ENCODE peak calls at places on chromosomes 6 and 20, in five cellular contexts. One of them, this sample, is unnamed.

GRCh38 chr6:23243858-23244257 is 674.5 kb downstream of the HDGFL1 start:
- DNase-seq in epithelial cell of prostate: no peak
- DNase-seq in esophagus squamous epithelium: no peak
- DNase-seq in CD8-positive, alpha-beta T cell: no peak
- DNase-seq in fibroblast of lung: peak
- DNase-seq in this sample: no peak

GRCh38 chr6:33073431-33073871 is at the start of gene HLA-DPA1:
- DNase-seq in CD8-positive, alpha-beta T cell: peak
- DNase-seq in epithelial cell of prostate: no peak
- DNase-seq in esophagus squamous epithelium: no peak
- DNase-seq in fibroblast of lung: no peak
- DNase-seq in this sample: no peak

GRCh38 chr6:16758163-16758975 is 2.9 kb downstream of the ATXN1 start:
- DNase-seq in CD8-positive, alpha-beta T cell: no peak
- DNase-seq in fibroblast of lung: no peak
- DNase-seq in esophagus squamous epithelium: no peak
- DNase-seq in epithelial cell of prostate: no peak
- DNase-seq in this sample: no peak

GRCh38 chr6:47836046-47836445 is 54.2 kb downstream of the OPN5 start:
- DNase-seq in esophagus squamous epithelium: no peak
- DNase-seq in epithelial cell of prostate: no peak
- DNase-seq in fibroblast of lung: peak
- DNase-seq in CD8-positive, alpha-beta T cell: no peak
- DNase-seq in this sample: no peak

GRCh38 chr6:36605560-36606391 is 11.6 kb downstream of the SRSF3 start:
- DNase-seq in CD8-positive, alpha-beta T cell: no peak
- DNase-seq in epithelial cell of prostate: no peak
- DNase-seq in fibroblast of lung: no peak
- DNase-seq in esophagus squamous epithelium: no peak
- DNase-seq in this sample: no peak

GRCh38 chr20:20536240-20536933 is 168.5 kb downstream of the INSM1 start:
- DNase-seq in epithelial cell of prostate: no peak
- DNase-seq in esophagus squamous epithelium: no peak
- DNase-seq in fibroblast of lung: no peak
- DNase-seq in CD8-positive, alpha-beta T cell: no peak
- DNase-seq in this sample: no peak

GRCh38 chr6:96101564-96101963 is 85.8 kb downstream of the FUT9 start:
- DNase-seq in esophagus squamous epithelium: no peak
- DNase-seq in epithelial cell of prostate: no peak
- DNase-seq in CD8-positive, alpha-beta T cell: no peak
- DNase-seq in fibroblast of lung: no peak
- DNase-seq in this sample: no peak

GRCh38 chr6:132300323-132300949 is 100.8 kb downstream of the MOXD1 start:
- DNase-seq in CD8-positive, alpha-beta T cell: no peak
- DNase-seq in fibroblast of lung: peak
- DNase-seq in epithelial cell of prostate: no peak
- DNase-seq in esophagus squamous epithelium: no peak
- DNase-seq in this sample: peak

GRCh38 chr6:119586250-119586882 is 236.8 kb upstream of the MAN1A1 start:
- DNase-seq in fibroblast of lung: no peak
- DNase-seq in esophagus squamous epithelium: no peak
- DNase-seq in CD8-positive, alpha-beta T cell: no peak
- DNase-seq in epithelial cell of prostate: no peak
- DNase-seq in this sample: no peak

GRCh38 chr6:119590066-119590465 is 240.5 kb upstream of the MAN1A1 start:
- DNase-seq in esophagus squamous epithelium: no peak
- DNase-seq in fibroblast of lung: no peak
- DNase-seq in CD8-positive, alpha-beta T cell: no peak
- DNase-seq in epithelial cell of prostate: no peak
- DNase-seq in this sample: peak

GRCh38 chr6:119591235-119591634 is 241.7 kb upstream of the MAN1A1 start:
- DNase-seq in CD8-positive, alpha-beta T cell: no peak
- DNase-seq in esophagus squamous epithelium: no peak
- DNase-seq in epithelial cell of prostate: no peak
- DNase-seq in fibroblast of lung: no peak
- DNase-seq in this sample: no peak

GRCh38 chr6:119584088-119584487 is 234.5 kb upstream of the MAN1A1 start:
- DNase-seq in esophagus squamous epithelium: no peak
- DNase-seq in CD8-positive, alpha-beta T cell: no peak
- DNase-seq in epithelial cell of prostate: no peak
- DNase-seq in fibroblast of lung: no peak
- DNase-seq in this sample: no peak

DNA sequence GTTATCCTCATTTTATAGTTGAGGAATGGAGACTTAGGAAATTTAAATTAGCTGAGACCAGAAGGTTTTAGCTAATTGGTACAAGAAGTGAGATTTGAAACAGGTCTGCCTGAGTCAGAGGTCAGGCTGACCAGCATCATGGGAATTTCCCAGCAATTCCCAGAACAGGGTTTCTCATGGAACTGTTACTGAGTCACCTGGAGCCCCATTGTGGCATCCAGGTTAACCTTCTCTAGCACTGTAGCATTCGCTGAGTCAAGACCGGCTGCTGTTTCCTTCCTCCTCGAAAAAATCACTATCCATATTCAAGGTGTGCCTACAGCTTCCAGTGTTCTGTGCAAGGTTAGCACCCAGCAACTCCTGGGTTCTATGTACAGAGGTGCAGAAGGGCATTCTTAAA is 238.0 kb upstream of the MAN1A1 start:
- DNase-seq in CD8-positive, alpha-beta T cell: no peak
- DNase-seq in esophagus squamous epithelium: no peak
- DNase-seq in fibroblast of lung: no peak
- DNase-seq in epithelial cell of prostate: no peak
- DNase-seq in this sample: no peak
- H3K27ac ChIP-seq in CD8-positive, alpha-beta T cell: no peak
- H3K27ac ChIP-seq in esophagus squamous epithelium: no peak
- H3K27ac ChIP-seq in fibroblast of lung: no peak
- H3K27ac ChIP-seq in epithelial cell of prostate: no peak
- H3K27ac ChIP-seq in this sample: no peak

GRCh38 chr6:3868544-3868943 is 19.4 kb downstream of the FAM50B start:
- DNase-seq in epithelial cell of prostate: no peak
- DNase-seq in CD8-positive, alpha-beta T cell: no peak
- DNase-seq in esophagus squamous epithelium: no peak
- DNase-seq in fibroblast of lung: peak
- DNase-seq in this sample: no peak
- H3K27ac ChIP-seq in epithelial cell of prostate: no peak
- H3K27ac ChIP-seq in CD8-positive, alpha-beta T cell: no peak
- H3K27ac ChIP-seq in esophagus squamous epithelium: no peak
- H3K27ac ChIP-seq in fibroblast of lung: no peak
- H3K27ac ChIP-seq in this sample: no peak

GRCh38 chr20:45918182-45918737 is 6.3 kb upstream of the PLTP start:
- DNase-seq in CD8-positive, alpha-beta T cell: no peak
- DNase-seq in epithelial cell of prostate: no peak
- DNase-seq in fibroblast of lung: peak
- DNase-seq in esophagus squamous epithelium: no peak
- DNase-seq in this sample: no peak

GRCh38 chr20:45917790-45918141 is 5.8 kb upstream of the PLTP start:
- DNase-seq in epithelial cell of prostate: no peak
- DNase-seq in esophagus squamous epithelium: no peak
- DNase-seq in fibroblast of lung: peak
- DNase-seq in CD8-positive, alpha-beta T cell: no peak
- DNase-seq in this sample: no peak

GRCh38 chr20:45919951-45920794 is 8.2 kb upstream of the PLTP start:
- DNase-seq in fibroblast of lung: peak
- DNase-seq in epithelial cell of prostate: no peak
- DNase-seq in esophagus squamous epithelium: no peak
- DNase-seq in CD8-positive, alpha-beta T cell: no peak
- DNase-seq in this sample: no peak

GRCh38 chr20:45919536-45919933 is 7.6 kb upstream of the PLTP start:
- DNase-seq in fibroblast of lung: peak
- DNase-seq in CD8-positive, alpha-beta T cell: no peak
- DNase-seq in epithelial cell of prostate: no peak
- DNase-seq in esophagus squamous epithelium: no peak
- DNase-seq in this sample: no peak

DNA sequence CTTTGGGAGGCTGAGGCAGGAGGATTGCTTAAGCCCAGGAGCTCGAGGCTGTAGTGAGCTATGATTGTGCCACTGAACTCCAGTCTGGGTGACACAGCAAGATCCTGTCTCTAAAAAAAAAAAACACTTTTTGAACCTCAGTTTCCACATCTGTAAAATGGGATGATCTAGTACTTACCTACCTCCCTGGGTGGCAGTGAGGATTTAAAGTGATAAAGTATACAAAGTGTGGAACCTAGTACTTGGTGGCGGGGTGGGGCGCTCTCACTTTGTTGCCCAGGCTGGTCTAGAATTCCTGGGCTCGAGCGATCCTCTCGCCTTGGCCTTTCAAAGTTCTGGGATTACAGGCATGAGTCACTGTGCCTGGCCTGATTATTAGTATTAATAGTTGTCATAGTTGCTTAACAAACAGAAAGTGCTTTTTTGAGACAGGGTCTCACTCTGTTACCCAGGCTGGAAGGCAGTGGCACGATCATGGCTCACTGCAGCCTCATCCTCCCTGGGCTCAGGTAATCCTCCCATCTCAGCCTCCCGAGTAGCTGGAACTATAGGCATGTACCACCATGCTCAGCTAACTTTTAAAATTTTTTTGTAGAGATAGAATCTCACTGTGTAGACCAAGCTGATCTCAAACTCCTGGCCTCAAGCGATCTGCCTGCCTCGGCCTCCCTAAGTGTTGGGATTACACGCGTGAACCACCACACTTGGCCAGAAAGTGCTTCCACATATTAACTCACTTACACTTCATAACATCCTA is 7.0 kb upstream of the PLTP start:
- DNase-seq in epithelial cell of prostate: no peak
- DNase-seq in CD8-positive, alpha-beta T cell: no peak
- DNase-seq in esophagus squamous epithelium: no peak
- DNase-seq in fibroblast of lung: peak
- DNase-seq in this sample: no peak
- H3K27ac ChIP-seq in epithelial cell of prostate: no peak
- H3K27ac ChIP-seq in CD8-positive, alpha-beta T cell: no peak
- H3K27ac ChIP-seq in esophagus squamous epithelium: peak
- H3K27ac ChIP-seq in fibroblast of lung: peak
- H3K27ac ChIP-seq in this sample: peak

GRCh38 chr6:28981833-28982475 is 23.2 kb downstream of the ZNF311 start:
- DNase-seq in CD8-positive, alpha-beta T cell: peak
- DNase-seq in esophagus squamous epithelium: no peak
- DNase-seq in epithelial cell of prostate: peak
- DNase-seq in fibroblast of lung: peak
- DNase-seq in this sample: peak
- H3K27ac ChIP-seq in CD8-positive, alpha-beta T cell: peak
- H3K27ac ChIP-seq in esophagus squamous epithelium: peak
- H3K27ac ChIP-seq in epithelial cell of prostate: peak
- H3K27ac ChIP-seq in fibroblast of lung: peak
- H3K27ac ChIP-seq in this sample: peak

GRCh38 chr6:160031442-160031841 is 62.6 kb downstream of the IGF2R start:
- DNase-seq in fibroblast of lung: peak
- DNase-seq in esophagus squamous epithelium: no peak
- DNase-seq in CD8-positive, alpha-beta T cell: no peak
- DNase-seq in epithelial cell of prostate: no peak
- DNase-seq in this sample: no peak

GRCh38 chr6:160027931-160028330 is 59.0 kb downstream of the IGF2R start:
- DNase-seq in esophagus squamous epithelium: no peak
- DNase-seq in CD8-positive, alpha-beta T cell: no peak
- DNase-seq in epithelial cell of prostate: no peak
- DNase-seq in fibroblast of lung: no peak
- DNase-seq in this sample: no peak

GRCh38 chr6:160029525-160029924 is 60.6 kb downstream of the IGF2R start:
- DNase-seq in esophagus squamous epithelium: no peak
- DNase-seq in fibroblast of lung: no peak
- DNase-seq in CD8-positive, alpha-beta T cell: no peak
- DNase-seq in epithelial cell of prostate: no peak
- DNase-seq in this sample: no peak

GRCh38 chr6:160028487-160029275 is 59.8 kb downstream of the IGF2R start:
- DNase-seq in fibroblast of lung: no peak
- DNase-seq in epithelial cell of prostate: no peak
- DNase-seq in CD8-positive, alpha-beta T cell: no peak
- DNase-seq in esophagus squamous epithelium: no peak
- DNase-seq in this sample: no peak

DNA sequence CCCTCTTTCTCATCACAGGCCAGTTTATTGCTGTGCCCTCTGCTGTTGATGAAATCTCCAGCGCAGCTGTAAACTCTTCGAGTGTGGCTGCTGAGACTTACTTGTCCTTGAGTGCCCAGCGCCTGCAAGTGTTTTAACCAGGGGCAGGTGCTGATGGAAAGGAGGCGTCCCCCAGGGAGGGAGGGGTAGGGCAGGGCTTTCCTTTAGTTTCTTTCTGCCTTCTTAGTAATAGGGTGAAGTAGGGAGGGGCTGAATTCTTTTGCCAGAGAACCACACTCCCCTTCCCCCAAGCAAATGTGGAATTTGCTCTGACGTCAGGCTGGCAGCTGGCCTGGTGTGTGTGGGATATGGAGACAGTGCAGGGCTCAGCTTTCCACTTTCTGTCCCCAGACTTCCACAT is 61.2 kb downstream of the IGF2R start:
- DNase-seq in esophagus squamous epithelium: no peak
- DNase-seq in CD8-positive, alpha-beta T cell: no peak
- DNase-seq in fibroblast of lung: peak
- DNase-seq in epithelial cell of prostate: peak
- DNase-seq in this sample: peak
- H3K27ac ChIP-seq in esophagus squamous epithelium: peak
- H3K27ac ChIP-seq in CD8-positive, alpha-beta T cell: no peak
- H3K27ac ChIP-seq in fibroblast of lung: peak
- H3K27ac ChIP-seq in epithelial cell of prostate: peak
- H3K27ac ChIP-seq in this sample: peak

GRCh38 chr20:47535994-47536393 is 34.3 kb downstream of the NCOA3 start:
- DNase-seq in fibroblast of lung: no peak
- DNase-seq in epithelial cell of prostate: no peak
- DNase-seq in esophagus squamous epithelium: no peak
- DNase-seq in CD8-positive, alpha-beta T cell: no peak
- DNase-seq in this sample: no peak
- H3K27ac ChIP-seq in fibroblast of lung: no peak
- H3K27ac ChIP-seq in epithelial cell of prostate: no peak
- H3K27ac ChIP-seq in esophagus squamous epithelium: no peak
- H3K27ac ChIP-seq in CD8-positive, alpha-beta T cell: no peak
- H3K27ac ChIP-seq in this sample: no peak